ENCODE peak calls at places on chromosomes 3 and 15, in six cellular contexts. S, Z, J, N, X and G are unnamed samples.
A peak's percentile ranks its signal among the peaks of the same experiment; 100 is the strongest.

GRCh38 chr3:40691598-40691905 is 166.8 kb downstream of the ZNF621 start:
- DNase-seq in Z (no peak), N (peak; percentile 24), S (no peak), X (no peak), J (no peak), G (no peak)

GRCh38 chr15:88605507-88606436 is 15.4 kb upstream of the AEN start:
- DNase-seq in N (no peak), Z (peak; percentile 65), J (peak; percentile 15), S (peak; percentile 90), X (no peak), G (no peak)

GRCh38 chr3:16181361-16181760 is 6.9 kb downstream of the GALNT15 start:
- DNase-seq in S (no peak), N (no peak), J (no peak), Z (no peak), X (no peak), G (no peak)

GRCh38 chr15:91887921-91888373 is 34.4 kb downstream of the SLCO3A1 start:
- DNase-seq in J (no peak), S (no peak), N (no peak), X (no peak), Z (no peak), G (no peak)

GRCh38 chr3:9023191-9023590 is 59.9 kb upstream of the RAD18 start:
- DNase-seq in J (no peak), X (no peak), Z (no peak), S (no peak), N (no peak), G (no peak)

GRCh38 chr3:156659260-156659659 is 15.1 kb upstream of the TIPARP start:
- DNase-seq in S (no peak), N (no peak), Z (no peak), J (peak; percentile 5), X (no peak), G (no peak)

GRCh38 chr3:126179825-126180476 is 435 bp downstream of the ALDH1L1 start:
- DNase-seq in Z (peak; percentile 85), S (peak; percentile 83), N (no peak), X (no peak), J (no peak), G (no peak)

GRCh38 chr15:52529289-52529929 is 729 bp upstream of the MYO5A start:
- DNase-seq in Z (no peak), S (peak; percentile 51), J (peak; percentile 70), X (no peak), N (no peak), G (peak; percentile 59)

GRCh38 chr3:123158899-123159390 is 42.8 kb upstream of the SEC22A start:
- DNase-seq in X (no peak), J (no peak), N (no peak), Z (peak; percentile 71), S (no peak), G (no peak)

GRCh38 chr3:19396726-19397125 is 248.4 kb downstream of the KCNH8 start:
- DNase-seq in S (no peak), X (no peak), N (no peak), Z (no peak), J (no peak), G (no peak)

GRCh38 chr3:63857311-63857710 is 6.3 kb downstream of the THOC7 start:
- DNase-seq in X (no peak), S (no peak), N (no peak), J (no peak), Z (no peak), G (no peak)

GRCh38 chr3:24846286-24846860 is 351.7 kb upstream of the THRB start:
- DNase-seq in S (no peak), J (no peak), X (no peak), N (no peak), Z (no peak), G (no peak)

GRCh38 chr15:90115783-90116182 is 13.5 kb upstream of the IDH2 start:
- DNase-seq in Z (no peak), J (no peak), N (no peak), X (no peak), S (no peak), G (no peak)

GRCh38 chr3:161854232-161854771 is 357.7 kb downstream of the OTOL1 start:
- DNase-seq in Z (peak; percentile 3), S (peak; percentile 68), X (peak; percentile 29), J (peak; percentile 37), N (peak; percentile 99), G (peak; percentile 26)

GRCh38 chr15:101121511-101122090 is 130.2 kb downstream of the CHSY1 start:
- DNase-seq in S (peak; percentile 65), Z (peak; percentile 91), J (peak; percentile 72), N (peak; percentile 12), X (no peak), G (peak; percentile 27)
- TF ChIP-seq EZH2phosphoT487 in S (no peak), Z (no peak), J (no peak), N (no peak), X (no peak), G (no peak)

DNA sequence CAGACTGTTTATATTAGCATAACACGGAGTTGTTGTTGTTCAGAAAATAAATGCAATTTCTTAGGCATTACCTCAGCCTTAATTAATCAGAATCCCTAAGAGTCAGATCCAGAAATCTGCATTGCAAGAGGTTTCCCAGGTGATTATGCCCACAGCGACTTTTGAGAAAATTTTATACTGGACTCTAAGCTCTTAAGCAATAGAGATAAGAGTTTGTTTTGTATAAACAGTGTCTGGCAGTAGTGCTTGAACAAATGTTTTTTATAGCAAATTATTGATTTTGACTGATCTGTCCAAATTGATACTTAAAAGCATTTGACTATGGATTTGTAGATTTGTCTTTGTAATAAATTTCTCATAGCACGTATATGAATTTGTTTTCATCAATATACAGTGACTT is 92.8 kb downstream of the ZBBX start:
- DNase-seq in Z (no peak), S (no peak), J (no peak), X (no peak), N (no peak), G (no peak)
- H3K9me2 ChIP-seq in Z (no peaks in the 10 kb centered on the region), S (no peaks in the 10 kb centered on the region), J (no peaks in the 10 kb centered on the region), X (no peaks in the 10 kb centered on the region), N (no peaks in the 10 kb centered on the region), G (no peaks in the 10 kb centered on the region)

GRCh38 chr3:172063456-172064432 is 24.4 kb downstream of the FNDC3B start:
- DNase-seq in J (no peak), X (no peak), S (no peak), N (no peak), Z (no peak), G (no peak)

GRCh38 chr3:172060234-172060633 is 20.9 kb downstream of the FNDC3B start:
- DNase-seq in X (no peak), N (no peak), J (no peak), S (no peak), Z (no peak), G (no peak)

GRCh38 chr3:172059532-172059931 is 20.2 kb downstream of the FNDC3B start:
- DNase-seq in Z (no peak), N (no peak), J (no peak), X (no peak), S (no peak), G (no peak)

GRCh38 chr3:172065534-172065933 is 26.2 kb downstream of the FNDC3B start:
- DNase-seq in X (no peak), Z (no peak), N (no peak), J (no peak), S (no peak), G (no peak)

GRCh38 chr3:172061724-172062184 is 22.4 kb downstream of the FNDC3B start:
- DNase-seq in X (no peak), N (peak; percentile 55), S (no peak), Z (no peak), J (peak; percentile 83), G (peak; percentile 71)
- TF ChIP-seq EZH2phosphoT487 in X (no peak), N (no peak), S (no peak), Z (no peak), J (no peak), G (no peak)

GRCh38 chr15:45921978-45922377 is 287.1 kb downstream of the SQOR start:
- DNase-seq in J (no peak), X (no peak), N (no peak), S (no peak), Z (no peak), G (no peak)
- H3K9me2 ChIP-seq in J (no peaks in the 10 kb centered on the region), X (no peaks in the 10 kb centered on the region), N (no peaks in the 10 kb centered on the region), S (peaks cover 12% of the 10 kb centered on the region), Z (no peaks in the 10 kb centered on the region), G (no peaks in the 10 kb centered on the region)

DNA sequence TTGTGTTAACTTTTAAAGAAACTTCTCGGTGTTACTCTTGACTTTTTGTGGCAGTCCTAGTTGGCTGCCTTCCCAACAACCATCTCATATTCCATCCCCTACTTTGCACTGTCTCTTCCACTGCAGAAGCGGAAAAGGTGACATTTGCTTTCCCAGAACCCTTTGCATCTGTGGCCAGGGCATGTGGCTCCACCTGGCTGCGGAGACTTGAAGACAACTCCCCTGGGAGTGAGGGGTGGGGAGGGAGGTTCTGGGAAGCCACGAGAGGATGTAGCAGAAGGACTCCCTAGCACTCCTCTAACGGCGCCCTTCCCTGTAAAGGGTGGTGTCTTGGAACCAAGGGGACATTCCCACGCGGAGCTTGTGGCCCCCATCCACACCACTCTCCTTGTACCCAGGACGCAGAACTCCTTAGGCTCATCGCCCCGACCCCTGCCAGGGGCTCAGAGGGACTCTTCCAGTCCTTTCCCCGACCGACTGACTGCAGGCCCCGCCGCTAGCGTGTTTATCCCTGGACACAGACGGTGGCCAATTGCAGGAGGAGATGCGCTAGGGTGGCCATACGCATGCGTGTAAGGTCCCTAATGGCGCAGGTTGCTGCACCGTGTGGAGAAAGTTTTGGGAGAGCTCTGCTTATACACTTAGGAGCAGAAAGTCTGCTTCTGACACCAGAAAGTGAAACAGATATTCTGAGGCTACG is 33.2 kb upstream of the SECISBP2L start:
- DNase-seq in X (no peak), J (no peak), N (no peak), Z (no peak), S (peak; percentile 42), G (peak; percentile 3)
- TF ChIP-seq EZH2phosphoT487 in X (no peak), J (no peak), N (no peak), Z (no peak), S (no peak), G (no peak)

GRCh38 chr3:115975796-115976195 is 352.5 kb downstream of the GAP43 start:
- DNase-seq in X (no peak), Z (no peak), N (no peak), S (no peak), J (no peak), G (no peak)

GRCh38 chr3:115975353-115975752 is 352.0 kb downstream of the GAP43 start:
- DNase-seq in N (peak; percentile 69), Z (no peak), J (no peak), X (no peak), S (no peak), G (no peak)

GRCh38 chr3:115977866-115978265 is 354.6 kb downstream of the GAP43 start:
- DNase-seq in S (no peak), X (no peak), Z (no peak), J (no peak), N (no peak), G (no peak)

GRCh38 chr3:115980709-115981108 is 357.4 kb downstream of the GAP43 start:
- DNase-seq in J (no peak), X (no peak), S (no peak), N (no peak), Z (no peak), G (no peak)

DNA sequence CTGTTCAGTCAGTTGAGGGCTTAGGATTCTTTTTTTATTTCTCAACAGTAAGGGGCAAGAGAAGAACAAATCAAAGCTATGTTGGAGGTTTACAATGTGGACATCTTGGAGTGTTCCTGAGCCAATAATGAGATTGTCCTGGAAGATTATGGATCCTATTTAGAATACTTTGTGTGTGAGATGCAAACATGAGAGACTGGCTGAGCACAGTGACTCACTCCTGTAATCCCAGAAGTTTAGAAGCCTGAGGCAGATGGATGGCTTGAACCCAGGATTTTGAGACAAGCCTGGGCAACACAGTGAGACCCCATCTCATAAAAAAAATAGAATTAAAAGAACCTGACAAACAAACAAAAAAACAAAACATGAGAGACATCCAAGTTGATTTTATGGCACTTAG is 351.6 kb downstream of the GAP43 start:
- DNase-seq in S (no peak), N (no peak), X (no peak), J (no peak), Z (no peak), G (no peak)
- H3K9me2 ChIP-seq in S (no peaks in the 10 kb centered on the region), N (no peaks in the 10 kb centered on the region), X (no peaks in the 10 kb centered on the region), J (no peaks in the 10 kb centered on the region), Z (no peaks in the 10 kb centered on the region), G (no peaks in the 10 kb centered on the region)